ENCODE peak calls at places on chromosomes 6 and 20, in ten cellular contexts. W is stimulated activated naive CD4-positive, alpha-beta T cell; V is activated T-cell treated with anti-CD3 and anti-CD28 coated beads for 24 hours; P is fibroblast of lung; D is left ventricle myocardium inferior; R is ACHN; Q is activated CD8-positive, alpha-beta memory T cell treated with anti-CD3 and anti-CD28 coated beads, Interleukin-2, amount 50 U/mL, for 4 hours; Z is A549; M is mesothelial cell of epicardium; K is fibroblast of the aortic adventitia. N is an unnamed sample.

GRCh38 chr20:8764289-8764962 is 304.5 kb upstream of the PLCB4 start:
- DNase-seq in W (no peak), V (no peak), P (peak; percentile 19), D (no peak), R (no peak), Q (no peak), Z (no peak), M (no peak), K (peak; percentile 37), N (no peak)

GRCh38 chr6:39189131-39189530 is 40.1 kb downstream of the KCNK5 start:
- DNase-seq in W (no peak), V (no peak), P (no peak), D (no peak), R (no peak), Q (no peak), Z (no peak), M (no peak), K (no peak), N (no peak)

GRCh38 chr6:154841109-154841508 is 107.9 kb downstream of the SCAF8 start:
- DNase-seq in W (no peak), V (no peak), P (no peak), D (no peak), R (no peak), Q (no peak), Z (no peak), M (no peak), K (no peak), N (no peak)

GRCh38 chr20:635609-636338 is 17.2 kb downstream of the SRXN1 start:
- DNase-seq in W (no peak), V (no peak), P (no peak), D (peak; percentile 30), R (no peak), Q (no peak), Z (no peak), M (no peak), K (no peak), N (no peak)

GRCh38 chr20:25046181-25046641 is 11.7 kb downstream of the ACSS1 start:
- DNase-seq in W (no peak), V (no peak), P (no peak), D (peak; percentile 78), R (no peak), Q (no peak), Z (no peak), M (no peak), K (no peak), N (no peak)

GRCh38 chr6:170096803-170097504 is 193.9 kb downstream of the DLL1 start:
- DNase-seq in W (no peak), V (no peak), P (no peak), D (no peak), R (no peak), Q (no peak), Z (no peak), M (no peak), K (no peak), N (no peak)

GRCh38 chr6:51960419-51960818 is 127.0 kb downstream of the PKHD1 start:
- DNase-seq in W (no peak), V (no peak), P (no peak), D (no peak), R (no peak), Q (no peak), Z (no peak), M (no peak), K (no peak), N (no peak)

GRCh38 chr6:139490482-139490881 is 116.0 kb upstream of the CITED2 start:
- DNase-seq in W (peak; percentile 1), V (no peak), P (peak; percentile 51), D (no peak), R (no peak), Q (no peak), Z (no peak), M (no peak), K (peak; percentile 22), N (no peak)

GRCh38 chr6:45036101-45036500 is 292.0 kb upstream of the RUNX2 start:
- DNase-seq in W (no peak), V (no peak), P (no peak), D (no peak), R (no peak), Q (no peak), Z (no peak), M (no peak), K (no peak), N (no peak)

GRCh38 chr20:3173582-3174441 is 463 bp upstream of the LZTS3 start:
- DNase-seq in W (peak; percentile 79), V (peak; percentile 86), P (peak; percentile 68), D (peak; percentile 93), R (peak; percentile 82), Q (peak; percentile 94), Z (peak; percentile 92), M (peak; percentile 96), K (peak; percentile 58), N (peak; percentile 98)

GRCh38 chr6:90328004-90328403 is 31.4 kb upstream of the BACH2 start:
- DNase-seq in W (no peak), V (no peak), P (peak; percentile 40), D (no peak), R (peak; percentile 55), Q (no peak), Z (no peak), M (no peak), K (no peak), N (no peak)

GRCh38 chr6:90982051-90982450 is 395.2 kb upstream of the MAP3K7 start:
- DNase-seq in W (no peak), V (no peak), P (no peak), D (no peak), R (no peak), Q (no peak), Z (no peak), M (no peak), K (no peak), N (peak; percentile 11)

GRCh38 chr20:35595901-35596300 is 19.7 kb upstream of the SPAG4 start:
- DNase-seq in W (no peak), V (no peak), P (no peak), D (no peak), R (no peak), Q (no peak), Z (no peak), M (no peak), K (no peak), N (peak; percentile 1)

N was measured in iPS-NIHi11.